ENCODE peak calls at places on chromosomes 4 and X, in seven cellular contexts. V is Karpas-422; G is heart right ventricle; C is CD8-positive, alpha-beta memory T cell; X is right cardiac atrium; L is CD4-positive, alpha-beta memory T cell; A is cardiac muscle cell. T is an unnamed sample.

GRCh38 chrX:75784689-75785491 is at the start of gene MAGEE2:
- DNase-seq in V (no peak), G (no peak), C (no peak), X (peak; percentile 57), L (no peak), A (no peak), T (no peak)

GRCh38 chrX:119343856-119344255 is 55.3 kb upstream of the SLC25A43 start:
- DNase-seq in V (no peak), G (no peak), C (no peak), X (no peak), L (no peak), A (no peak), T (no peak)

GRCh38 chr4:4394644-4395043 is 7.7 kb downstream of the NSG1 start:
- DNase-seq in V (no peak), G (no peak), C (no peak), X (no peak), L (no peak), A (no peak), T (no peak)

GRCh38 chr4:100168521-100168920 is 21.7 kb downstream of the DDIT4L start:
- DNase-seq in V (no peak), G (no peak), C (no peak), X (no peak), L (no peak), A (no peak), T (no peak)

GRCh38 chr4:152079543-152080293 is 318.9 kb upstream of the GATB start:
- DNase-seq in V (no peak), G (no peak), C (peak; percentile 68), X (no peak), L (peak; percentile 52), A (no peak), T (no peak)

GRCh38 chr4:55545681-55546632 is 752 bp downstream of the CLOCK start:
- DNase-seq in V (peak; percentile 72), G (peak; percentile 71), C (peak; percentile 72), X (peak; percentile 95), L (peak; percentile 68), A (peak; percentile 93), T (peak; percentile 92)

GRCh38 chrX:118325453-118325852 is 20.5 kb upstream of the WDR44 start:
- DNase-seq in V (peak; percentile 61), G (no peak), C (no peak), X (no peak), L (no peak), A (no peak), T (no peak)

GRCh38 chr4:93302310-93302709 is 526.2 kb upstream of the ATOH1 start:
- DNase-seq in V (no peak), G (no peak), C (no peak), X (no peak), L (no peak), A (no peak), T (no peak)

GRCh38 chr4:120007171-120007894 is 59.3 kb downstream of the MAD2L1 start:
- DNase-seq in V (no peak), G (no peak), C (no peak), X (no peak), L (no peak), A (no peak), T (no peak)

GRCh38 chr4:169611157-169611556 is 1.2 kb downstream of the NEK1 start:
- DNase-seq in V (no peak), G (no peak), C (no peak), X (no peak), L (no peak), A (no peak), T (no peak)

GRCh38 chrX:71603618-71604017 is 14.7 kb downstream of the CXCR3 start:
- DNase-seq in V (no peak), G (no peak), C (no peak), X (no peak), L (no peak), A (no peak), T (peak; percentile 8)

GRCh38 chr4:159363376-159363775 is 260.5 kb downstream of the RAPGEF2 start:
- DNase-seq in V (no peak), G (no peak), C (no peak), X (no peak), L (no peak), A (no peak), T (no peak)

GRCh38 chr4:112181358-112182000 is 36.2 kb downstream of the FAM241A start:
- DNase-seq in V (no peak), G (no peak), C (no peak), X (no peak), L (no peak), A (no peak), T (no peak)

GRCh38 chrX:15157624-15158023 is 112.3 kb downstream of the ASB9 start:
- DNase-seq in V (peak; percentile 11), G (no peak), C (no peak), X (no peak), L (no peak), A (no peak), T (no peak)

GRCh38 chr4:40594261-40595178 is 35.1 kb downstream of the RBM47 start:
- DNase-seq in V (no peak), G (no peak), C (no peak), X (no peak), L (no peak), A (no peak), T (no peak)

GRCh38 chrX:134634691-134635090 is 23.6 kb downstream of the PLAC1 start:
- DNase-seq in V (no peak), G (no peak), C (no peak), X (no peak), L (no peak), A (no peak), T (no peak)

GRCh38 chr4:81031389-81032173 is 1.1 kb downstream of the BMP3 start:
- DNase-seq in V (no peak), G (no peak), C (no peak), X (no peak), L (no peak), A (no peak), T (no peak)

DNA sequence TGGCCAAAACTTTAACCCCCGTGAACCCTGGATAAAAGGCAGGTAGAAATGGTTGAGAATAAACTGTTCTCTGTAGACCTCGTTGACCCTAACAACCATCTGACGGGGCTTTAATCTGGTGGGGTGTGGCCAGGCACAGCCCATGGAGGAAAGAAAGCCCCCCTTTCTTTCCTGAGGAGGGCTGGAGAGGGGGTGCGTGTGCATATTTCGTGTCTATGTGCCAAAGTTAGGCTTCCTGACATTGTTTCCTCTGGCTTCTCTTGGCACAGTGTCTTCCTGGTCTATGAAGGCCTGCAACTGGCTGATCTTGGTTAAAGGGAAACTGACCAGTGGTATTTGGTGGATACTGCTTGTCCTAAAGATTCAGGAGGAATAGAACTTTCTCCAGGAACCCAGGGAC is 97.1 kb downstream of the MGST2 start:
- DNase-seq in V (no peak), G (peak; percentile 60), C (no peak), X (no peak), L (no peak), A (no peak), T (no peak)
- H3K4me1 ChIP-seq in V (peaks cover 78% of the 10 kb centered on the region), G (peaks cover 21% of the 10 kb centered on the region), C (no peaks in the 10 kb centered on the region), X (peaks cover 9% of the 10 kb centered on the region), L (no peaks in the 10 kb centered on the region), A (peaks cover 56% of the 10 kb centered on the region), T (peaks cover 3% of the 10 kb centered on the region)

GRCh38 chrX:30889147-30890125 is at the start of gene TAB3:
- DNase-seq in V (peak; percentile 97), G (peak; percentile 93), C (peak; percentile 92), X (peak; percentile 97), L (peak; percentile 95), A (peak; percentile 94), T (peak; percentile 97)
- H3K4me3 ChIP-seq in V (peak within 1 kb of the TSS; percentile 74), G (peak within 1 kb of the TSS; percentile 84), C (peak within 1 kb of the TSS; percentile 73), X (peak within 1 kb of the TSS; percentile 76), L (peak within 1 kb of the TSS; percentile 57), A (peak within 1 kb of the TSS; percentile 60), T (peak within 1 kb of the TSS; percentile 82)

DNA sequence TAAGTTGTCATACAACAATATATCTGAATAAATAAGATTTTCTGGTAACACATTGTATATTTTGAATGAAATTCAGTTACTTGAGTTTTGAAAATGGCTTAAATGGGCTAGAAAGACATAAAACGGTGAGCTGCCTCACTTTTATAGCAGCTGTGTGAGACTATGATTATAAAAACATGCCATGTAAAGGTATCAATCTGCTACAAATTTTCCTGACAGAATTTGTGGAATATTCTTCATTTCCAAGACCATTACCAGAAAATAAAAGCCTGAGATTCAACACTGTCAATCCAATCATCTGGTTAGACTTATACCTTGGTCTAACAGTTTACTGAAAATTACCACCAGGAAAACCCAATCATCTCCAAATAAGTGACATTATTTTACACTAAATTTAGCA is 181.1 kb downstream of the SPCS3 start:
- DNase-seq in V (no peak), G (no peak), C (no peak), X (no peak), L (no peak), A (no peak), T (no peak)
- H3K27ac ChIP-seq in V (no peak overlapping the region), G (no peak overlapping the region), C (no peak overlapping the region), X (no peak overlapping the region), L (no peak overlapping the region), A (no peak overlapping the region), T (no peak overlapping the region)

DNA sequence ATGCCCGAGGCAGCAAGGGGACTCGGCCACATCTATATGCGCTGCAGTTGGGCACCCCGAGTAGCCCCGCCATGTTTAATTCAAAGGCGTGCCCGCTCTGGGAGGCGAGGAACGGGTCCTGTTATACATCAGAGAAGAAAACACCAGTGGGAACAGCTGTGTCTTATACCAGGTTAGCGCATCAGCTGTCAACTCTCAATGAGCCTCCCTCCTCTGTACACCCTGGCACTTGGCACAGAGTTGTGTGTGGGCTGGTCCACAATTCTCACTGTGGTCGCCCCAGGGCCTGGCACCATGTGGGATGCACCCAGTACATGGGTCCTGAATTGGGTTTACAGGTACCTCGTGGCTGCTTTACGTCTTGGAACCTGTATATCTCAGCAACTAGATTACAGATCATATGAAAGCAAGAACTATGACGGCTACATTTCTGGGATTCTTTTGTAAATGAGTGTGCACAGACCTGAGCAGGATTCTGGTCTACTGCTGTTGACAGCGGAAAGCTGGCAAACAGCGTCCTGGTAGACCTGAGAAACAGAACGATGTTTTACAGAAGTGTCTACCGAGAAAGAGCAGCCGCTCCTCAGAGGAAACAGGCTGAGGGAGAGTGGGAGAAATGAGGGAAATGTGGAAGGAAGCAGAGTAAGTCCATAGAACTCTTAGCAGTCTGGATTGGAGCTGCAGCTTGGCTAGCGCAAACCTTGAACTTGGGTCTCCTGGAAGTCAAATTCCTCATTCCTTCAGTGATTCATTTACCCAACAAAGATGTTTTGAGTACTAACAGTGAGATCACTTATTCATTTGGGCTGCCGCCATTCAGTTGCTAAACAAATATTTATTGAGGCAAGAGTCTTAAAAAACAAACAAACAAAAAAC is 51.7 kb downstream of the SEL1L3 start:
- DNase-seq in V (no peak), G (no peak), C (no peak), X (no peak), L (no peak), A (peak; percentile 12), T (no peak)
- H3K4me1 ChIP-seq in V (peaks cover 4% of the 10 kb centered on the region), G (no peaks in the 10 kb centered on the region), C (no peaks in the 10 kb centered on the region), X (no peaks in the 10 kb centered on the region), L (no peaks in the 10 kb centered on the region), A (peaks cover 9% of the 10 kb centered on the region), T (no peaks in the 10 kb centered on the region)

DNA sequence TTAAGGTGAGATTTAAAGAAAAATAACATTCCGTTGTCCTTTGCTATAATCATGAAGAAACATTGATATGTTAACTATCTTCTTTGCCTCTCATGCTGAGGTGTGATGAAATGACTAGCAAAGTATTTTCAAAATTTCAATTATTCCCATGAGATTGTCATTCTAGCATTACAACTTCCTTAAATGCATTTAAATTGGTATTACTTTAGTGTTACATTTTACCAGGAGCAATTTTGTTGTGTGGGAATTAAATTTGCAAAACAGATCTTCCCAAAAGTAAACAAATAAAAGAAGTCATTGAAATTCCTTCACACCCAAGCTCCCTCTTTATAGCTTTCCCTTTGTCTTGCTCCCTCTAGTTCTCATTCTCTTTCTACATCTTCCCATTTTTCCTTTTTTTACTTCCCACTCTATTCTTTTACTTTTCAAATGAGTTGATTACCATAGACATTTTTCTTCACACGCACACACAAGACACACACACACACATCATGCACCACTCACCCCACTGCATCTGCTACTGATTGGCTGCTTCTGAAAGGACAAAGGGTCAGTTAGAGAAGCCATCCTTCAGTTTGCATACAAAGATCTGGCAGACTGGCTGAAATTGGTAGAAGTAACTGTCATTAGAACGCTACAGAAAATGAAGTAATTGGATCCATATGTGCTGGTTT is 10.0 kb upstream of the APELA start:
- DNase-seq in V (peak; percentile 39), G (no peak), C (no peak), X (no peak), L (no peak), A (no peak), T (no peak)
- H3K4me3 ChIP-seq in V (no peak overlapping the region), G (no peak overlapping the region), C (no peak overlapping the region), X (no peak overlapping the region), L (no peak overlapping the region), A (no peak overlapping the region), T (no peak overlapping the region)

T was measured in aorta.